ENCODE peak calls at places on chromosome 3, in five cellular contexts. D, F, O, Y and W are unnamed samples.
A peak's percentile ranks its signal among the peaks of the same experiment; 100 is the strongest.

GRCh38 chr3:65004795-65005295 is 317.0 kb upstream of the ADAMTS9 start:
- DNase-seq in D (no peak), F (no peak), O (no peak), Y (no peak), W (no peak)

GRCh38 chr3:49718419-49719213 is 868 bp downstream of the AMIGO3 start:
- DNase-seq in D (no peak), F (no peak), O (peak; percentile 88), Y (peak; percentile 72), W (peak; percentile 85)

GRCh38 chr3:126018545-126018944 is 49.6 kb downstream of the ROPN1B start:
- DNase-seq in D (no peak), F (no peak), O (no peak), Y (no peak), W (no peak)

GRCh38 chr3:108564564-108564963 is 24.7 kb downstream of the CIP2A start:
- DNase-seq in D (no peak), F (no peak), O (no peak), Y (no peak), W (no peak)

GRCh38 chr3:196995646-196996355 is 27.2 kb upstream of the PIGZ start:
- DNase-seq in D (no peak), F (no peak), O (no peak), Y (no peak), W (peak; percentile 51)

GRCh38 chr3:73451276-73451973 is 173.3 kb downstream of the PDZRN3 start:
- DNase-seq in D (no peak), F (peak; percentile 29), O (no peak), Y (no peak), W (no peak)

GRCh38 chr3:40249168-40249567 is 60.3 kb upstream of the EIF1B start:
- DNase-seq in D (no peak), F (no peak), O (no peak), Y (no peak), W (no peak)

GRCh38 chr3:111911446-111911845 is 52.4 kb downstream of the PHLDB2 start:
- DNase-seq in D (no peak), F (no peak), O (no peak), Y (no peak), W (no peak)

GRCh38 chr3:29468150-29468549 is 187.3 kb downstream of the RBMS3 start:
- DNase-seq in D (no peak), F (no peak), O (no peak), Y (no peak), W (no peak)

GRCh38 chr3:147141516-147141915 is 264.8 kb downstream of the ZIC4 start:
- DNase-seq in D (no peak), F (no peak), O (no peak), Y (no peak), W (no peak)

GRCh38 chr3:149717391-149718056 is 34.8 kb downstream of the COMMD2 start:
- DNase-seq in D (peak; percentile 65), F (peak; percentile 45), O (no peak), Y (peak; percentile 85), W (no peak)

GRCh38 chr3:78857494-78858111 is 910.2 kb downstream of the ROBO1 start:
- DNase-seq in D (no peak), F (no peak), O (no peak), Y (no peak), W (no peak)

GRCh38 chr3:126184465-126185000 is 4.1 kb upstream of the ALDH1L1 start:
- DNase-seq in D (no peak), F (no peak), O (no peak), Y (no peak), W (no peak)

GRCh38 chr3:127604546-127605165 is 6.4 kb downstream of the MCM2 start:
- DNase-seq in D (no peak), F (no peak), O (peak; percentile 79), Y (no peak), W (peak; percentile 70)

GRCh38 chr3:127606981-127607595 is 8.9 kb downstream of the MCM2 start:
- DNase-seq in D (no peak), F (no peak), O (peak; percentile 77), Y (no peak), W (peak; percentile 52)

GRCh38 chr3:127600749-127601456 is 2.7 kb downstream of the MCM2 start:
- DNase-seq in D (no peak), F (no peak), O (no peak), Y (no peak), W (no peak)

GRCh38 chr3:127606086-127606805 is 8.0 kb downstream of the MCM2 start:
- DNase-seq in D (no peak), F (no peak), O (no peak), Y (no peak), W (peak; percentile 64)

DNA sequence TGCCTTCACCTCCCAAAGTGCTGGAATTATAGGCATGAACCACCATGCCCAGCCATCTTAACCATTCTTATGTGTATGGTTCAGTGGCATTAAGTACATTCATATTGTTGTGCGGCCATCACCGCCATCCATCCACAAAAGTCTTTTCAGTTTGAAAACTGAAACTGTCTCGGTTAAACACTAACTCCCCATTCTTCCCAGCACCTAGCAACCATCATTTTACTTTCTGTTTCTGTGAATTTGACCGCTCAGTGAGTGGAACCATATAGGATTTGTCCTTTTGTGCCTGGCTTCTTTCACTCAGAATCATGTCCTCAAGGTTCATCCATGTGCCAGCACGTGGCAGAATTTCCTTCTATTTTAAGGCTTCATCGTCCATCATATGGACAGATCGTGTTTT is 5.8 kb downstream of the MCM2 start:
- DNase-seq in D (no peak), F (no peak), O (no peak), Y (no peak), W (no peak)
- TF ChIP-seq POLR2AphosphoS5 in D (no peak), F (no peak), O (no peak), Y (no peak), W (no peak)

GRCh38 chr3:89314454-89314853 is 207.0 kb downstream of the EPHA3 start:
- DNase-seq in D (no peak), F (no peak), O (no peak), Y (peak; percentile 65), W (no peak)
- TF ChIP-seq CTCF in D (no peak), F (no peak), O (no peak), Y (peak; percentile 57), W (no peak)

DNA sequence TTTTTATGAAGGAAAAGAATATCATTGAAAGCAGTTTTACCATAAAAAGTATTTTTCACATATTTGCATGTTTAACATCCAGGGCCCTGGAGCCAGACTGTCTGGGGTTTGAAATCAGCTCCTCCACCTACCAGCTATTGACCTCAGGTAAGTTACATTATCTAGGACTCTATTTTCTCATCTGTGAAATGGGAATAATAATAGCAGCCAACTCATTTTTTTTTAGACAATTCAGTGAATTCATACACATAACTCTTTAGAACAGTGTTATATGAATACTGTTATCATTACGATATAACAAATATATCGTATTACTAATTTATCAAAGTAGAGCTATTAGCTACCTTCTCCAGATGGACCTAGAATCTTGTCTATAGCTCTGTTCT is 21.3 kb downstream of the MDFIC2 start:
- DNase-seq in D (no peak), F (no peak), O (no peak), Y (no peak), W (no peak)
- H3K4me3 ChIP-seq in D (no peak overlapping the region), F (no peak overlapping the region), O (no peak overlapping the region), Y (no peak overlapping the region), W (no peak overlapping the region)

DNA sequence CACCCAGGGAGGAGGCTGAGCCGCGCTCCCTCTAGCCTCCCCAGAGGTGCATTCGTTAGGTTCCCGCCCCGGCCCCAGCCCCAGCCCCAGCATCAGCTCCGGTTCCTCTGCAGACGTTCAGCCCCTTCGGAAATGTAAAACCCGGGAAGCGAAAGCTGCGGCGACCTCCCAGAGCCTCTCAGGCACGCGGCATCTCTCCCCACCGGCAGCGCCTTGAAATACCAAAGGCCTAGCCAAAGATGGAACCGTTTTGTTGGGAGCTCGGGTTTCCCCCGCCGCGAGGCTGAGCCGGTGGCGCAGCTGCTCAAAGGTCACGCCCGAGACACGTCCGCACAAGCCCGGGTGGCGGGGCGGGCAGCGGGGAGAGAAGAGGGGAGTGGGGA is 77.8 kb upstream of the HES1 start:
- DNase-seq in D (no peak), F (peak; percentile 54), O (peak; percentile 89), Y (peak; percentile 92), W (peak; percentile 86)
- TF ChIP-seq POLR2AphosphoS5 in D (no peak), F (no peak), O (peak; percentile 24), Y (no peak), W (peak; percentile 39)